ENCODE peak calls at places on chromosomes 6 and 20, in four cellular contexts. F, C, K and T are unnamed samples. For H3K27me3, the result is how much of the 10 kb centered on the place peaks cover.

GRCh38 chr6:121998631-121999030 is 400.8 kb upstream of the HSF2 start:
- DNase-seq in K (no peak), F (no peak), C (no peak), T (no peak)

GRCh38 chr6:109093732-109094131 is 914 bp downstream of the SESN1 start:
- DNase-seq in F (no peak), K (peak), C (no peak), T (no peak)

GRCh38 chr20:51562027-51562333 is 19.5 kb upstream of the NFATC2 start:
- DNase-seq in F (peak), K (no peak), C (no peak), T (no peak)

GRCh38 chr6:166757226-166758135 is 130.4 kb upstream of the RPS6KA2 start:
- DNase-seq in C (no peak), K (peak), F (peak), T (no peak)

GRCh38 chr20:9903048-9903651 is 64.3 kb upstream of the PAK5 start:
- DNase-seq in F (peak), C (peak), K (no peak), T (peak)

GRCh38 chr6:79949235-79949634 is 1.9 kb upstream of the ELOVL4 start:
- DNase-seq in F (peak), C (peak), K (peak), T (peak)

GRCh38 chr6:165404703-165405102 is 95.3 kb upstream of the C6orf118 start:
- DNase-seq in C (peak), K (no peak), F (peak), T (no peak)

GRCh38 chr6:116055513-116055912 is 5.2 kb downstream of the FRK start:
- DNase-seq in K (no peak), C (no peak), F (no peak), T (no peak)

DNA sequence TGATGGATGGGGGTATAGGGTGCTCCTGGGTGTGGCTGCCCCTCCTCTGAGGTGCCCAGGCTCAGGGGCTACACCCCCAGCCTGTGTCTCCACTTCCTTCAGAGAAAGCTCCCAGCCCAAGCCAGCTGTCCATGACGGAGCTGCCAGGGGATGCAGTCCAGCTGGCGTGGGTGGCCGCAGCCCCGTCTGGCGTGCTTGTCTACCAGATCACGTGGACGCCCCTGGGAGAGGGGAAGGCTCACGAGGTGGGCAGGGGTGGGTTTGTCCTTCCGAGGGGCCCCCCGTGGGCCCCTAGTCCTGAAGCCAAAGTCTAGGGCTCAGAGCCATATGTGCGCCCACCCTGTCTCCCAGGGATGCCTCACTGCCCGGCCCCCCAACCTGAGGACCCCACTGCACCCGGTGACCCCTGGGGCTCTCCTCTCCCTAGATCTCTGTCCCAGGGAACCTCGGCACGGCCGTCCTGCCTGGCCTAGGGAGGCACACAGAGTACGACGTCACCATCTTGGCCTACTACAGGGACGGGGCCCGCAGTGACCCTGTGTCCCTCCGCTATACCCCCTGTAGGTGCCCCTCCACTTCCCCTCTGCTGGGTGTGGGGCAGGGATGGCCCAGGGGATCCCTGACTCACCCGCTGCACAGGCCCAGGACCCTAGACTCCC is 19.8 kb downstream of the COL20A1 start:
- DNase-seq in C (no peak), K (no peak), F (peak), T (no peak)
- H3K27me3 ChIP-seq in C (half or more), K (under half), F (under half), T (under half)

GRCh38 chr20:50317644-50318043 is 127.0 kb downstream of the CEBPB start:
- DNase-seq in K (no peak), C (no peak), F (no peak), T (peak)

GRCh38 chr20:50318709-50319108 is 128.1 kb downstream of the CEBPB start:
- DNase-seq in K (peak), C (no peak), F (no peak), T (no peak)

GRCh38 chr20:50314936-50315335 is 124.3 kb downstream of the CEBPB start:
- DNase-seq in C (no peak), F (no peak), K (no peak), T (no peak)

GRCh38 chr20:50315811-50316551 is 125.4 kb downstream of the CEBPB start:
- DNase-seq in K (no peak), C (no peak), F (no peak), T (no peak)

DNA sequence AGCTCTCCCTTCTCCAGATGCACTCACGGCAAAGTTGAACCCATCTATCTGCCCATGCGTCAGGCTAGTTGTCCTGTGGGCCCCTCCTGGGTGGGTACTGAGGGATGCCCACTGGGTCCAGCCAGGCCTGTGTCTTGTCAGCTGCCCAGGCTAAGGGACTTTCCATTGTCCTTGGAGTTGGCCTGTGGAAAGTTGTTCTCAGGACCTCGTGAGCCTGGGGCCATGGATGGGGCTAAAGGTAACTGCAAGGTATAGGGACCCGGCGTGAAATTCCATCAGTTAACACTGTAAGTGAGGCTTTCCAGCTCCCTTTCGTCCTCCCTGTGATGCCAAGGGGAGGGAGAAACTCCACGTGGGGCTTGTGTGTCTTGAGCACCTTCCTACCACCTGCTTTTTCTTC is 126.5 kb downstream of the CEBPB start:
- DNase-seq in C (no peak), F (no peak), K (no peak), T (no peak)
- H3K27me3 ChIP-seq in C (half or more), F (under half), K (under half), T (under half)

GRCh38 chr20:63033635-63034510 is 27.1 kb upstream of the BHLHE23 start:
- DNase-seq in K (no peak), F (no peak), C (no peak), T (no peak)

GRCh38 chr20:63029358-63030121 is 22.8 kb upstream of the BHLHE23 start:
- DNase-seq in C (no peak), K (no peak), F (no peak), T (no peak)

GRCh38 chr20:63032861-63033634 is 26.3 kb upstream of the BHLHE23 start:
- DNase-seq in K (no peak), C (no peak), F (no peak), T (no peak)

GRCh38 chr20:63031251-63032014 is 24.7 kb upstream of the BHLHE23 start:
- DNase-seq in F (no peak), C (no peak), K (no peak), T (no peak)

GRCh38 chr20:63032026-63032800 is 25.4 kb upstream of the BHLHE23 start:
- DNase-seq in C (no peak), K (no peak), F (no peak), T (no peak)
- H3K27me3 ChIP-seq in C (half or more), K (under half), F (half or more), T (under half)

GRCh38 chr6:37696841-37697735 is 595 bp downstream of the MDGA1 start:
- DNase-seq in F (peak), C (peak), K (peak), T (peak)

GRCh38 chr6:37700266-37700973 is 2.7 kb upstream of the MDGA1 start:
- DNase-seq in F (no peak), C (no peak), K (no peak), T (no peak)

GRCh38 chr6:37696220-37696840 is 1.4 kb downstream of the MDGA1 start:
- DNase-seq in C (no peak), F (peak), K (peak), T (no peak)

GRCh38 chr6:37698264-37699137 is 818 bp upstream of the MDGA1 start:
- DNase-seq in F (peak), K (no peak), C (peak), T (peak)

GRCh38 chr6:37699138-37699766 is 1.6 kb upstream of the MDGA1 start:
- DNase-seq in F (no peak), C (peak), K (no peak), T (no peak)
- H3K27me3 ChIP-seq in F (half or more), C (under half), K (under half), T (under half)

DNA sequence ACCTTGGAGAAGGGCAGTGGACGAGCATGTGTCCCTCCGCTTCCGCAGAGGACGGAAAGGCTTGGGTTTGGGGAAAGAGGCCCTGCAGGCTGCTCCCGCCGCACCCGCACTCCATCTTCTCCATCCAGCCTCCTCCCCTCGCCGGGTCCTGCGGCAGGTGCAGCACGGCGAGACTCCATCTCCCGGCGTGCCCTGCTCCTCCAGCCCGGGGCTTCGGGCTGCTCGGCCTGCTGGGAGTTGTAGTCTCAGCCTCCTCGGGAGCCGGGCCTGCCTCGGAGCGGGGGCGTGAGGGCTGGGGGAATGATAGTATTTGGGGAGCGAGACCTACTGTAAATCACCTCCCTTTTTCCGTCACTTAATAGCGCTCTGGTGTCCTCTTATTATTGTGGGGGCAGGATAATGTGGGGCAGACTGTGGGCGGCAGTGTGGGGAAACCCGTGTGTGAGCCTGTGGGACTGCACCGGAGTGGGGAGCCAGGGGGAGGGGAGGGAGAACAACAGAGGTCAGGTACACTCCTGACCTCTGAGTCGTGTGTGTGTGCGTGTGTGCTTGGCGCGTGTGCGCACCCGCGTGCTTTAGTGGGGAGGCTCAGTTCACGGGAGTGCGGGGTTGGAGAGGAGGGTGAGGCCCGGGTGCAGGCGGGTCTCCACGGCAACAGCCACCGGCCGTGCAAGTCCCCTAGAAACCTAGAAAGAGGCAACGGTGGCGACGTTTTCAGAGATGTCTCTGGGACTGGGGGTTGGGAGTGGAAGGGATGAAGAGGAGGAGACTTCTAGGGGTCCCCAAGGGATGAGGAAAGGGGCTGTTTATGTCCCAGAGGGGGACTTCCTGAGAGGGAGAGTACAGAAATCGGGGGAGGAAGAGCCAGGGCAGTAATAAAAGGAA is 4.1 kb downstream of the TTBK1 start:
- DNase-seq in K (peak), F (peak), C (peak), T (peak)
- H3K27me3 ChIP-seq in K (half or more), F (under half), C (under half), T (under half)

GRCh38 chr6:44179648-44180047 is 21.0 kb downstream of the CAPN11 start:
- DNase-seq in C (no peak), F (no peak), K (no peak), T (no peak)
- H3K27me3 ChIP-seq in C (under half), F (under half), K (under half), T (under half)

GRCh38 chr6:35439308-35439707 is 12.8 kb upstream of the FANCE start:
- DNase-seq in F (no peak), C (no peak), K (no peak), T (no peak)
- H3K27me3 ChIP-seq in F (under half), C (under half), K (under half), T (under half)

DNA sequence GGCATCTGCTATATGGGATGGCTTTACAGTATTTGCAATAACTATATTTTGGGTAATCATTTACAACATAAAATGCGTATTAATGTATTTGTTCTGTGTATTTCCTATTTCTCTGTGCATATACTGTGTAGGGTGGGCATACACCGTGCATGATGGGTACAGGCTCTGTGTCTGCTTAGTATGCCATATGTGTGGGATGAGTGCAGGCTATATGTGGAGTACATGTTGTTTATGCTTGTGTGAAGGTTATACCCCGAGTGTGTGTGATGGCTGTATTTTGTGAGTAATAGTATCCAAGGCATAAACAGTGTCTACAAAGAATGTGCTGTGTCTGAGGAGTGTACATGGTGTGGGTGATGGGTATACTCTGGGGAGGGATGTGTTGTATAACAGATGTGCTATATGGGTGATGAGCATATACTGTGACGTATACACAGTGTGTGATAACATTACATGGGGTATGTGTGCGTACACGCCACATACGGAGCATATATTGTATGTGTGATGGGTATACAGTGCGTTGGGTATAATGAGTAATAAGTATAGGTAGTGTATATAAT is 52.7 kb downstream of the CPXM1 start:
- DNase-seq in C (no peak), K (no peak), F (no peak), T (no peak)
- H3K27me3 ChIP-seq in C (under half), K (under half), F (half or more), T (under half)

DNA sequence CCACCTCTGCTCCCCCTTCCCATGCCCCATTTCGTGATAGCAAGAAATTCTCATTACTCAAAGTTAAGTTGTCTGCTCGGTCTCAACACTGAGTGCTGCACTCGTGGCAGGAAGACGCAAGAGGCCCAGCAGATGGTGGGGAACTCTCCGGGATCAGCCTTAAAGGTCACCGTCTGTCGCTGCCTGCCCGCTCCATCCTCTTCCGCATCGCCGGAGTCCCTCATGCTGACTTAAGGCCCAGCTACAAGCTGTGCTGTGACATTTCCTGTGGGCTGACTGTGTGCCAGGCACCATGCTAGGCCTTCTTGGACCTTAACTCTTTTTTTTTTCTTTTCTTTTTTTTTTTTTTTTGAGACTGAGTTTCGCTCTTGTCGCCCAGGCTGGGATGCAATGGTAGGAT is 17.8 kb downstream of the GRM4 start:
- DNase-seq in C (no peak), K (no peak), F (no peak), T (no peak)
- H3K27me3 ChIP-seq in C (half or more), K (under half), F (under half), T (under half)